ENCODE peak calls at places on chromosomes 5 and 9, in nine cellular contexts. D is ovary, C is breast epithelium, H is stomach, K is right lobe of liver, F is prostate gland, P is IMR-90, X is H1, J is suprapubic skin. E is an unnamed sample. For H3K4me1, the result is how much of the 10 kb centered on the place peaks cover.

GRCh38 chr9:135340726-135341475 is 138.7 kb upstream of the PPP1R26 start:
- DNase-seq in D (no peak), C (no peak), H (no peak), K (no peak), F (no peak), P (no peak), X (no peak), J (peak), E (no peak)

GRCh38 chr5:60812426-60812825 is 31.6 kb downstream of the ELOVL7 start:
- DNase-seq in D (no peak), C (no peak), H (no peak), K (no peak), F (no peak), P (no peak), X (no peak), J (no peak), E (no peak)

GRCh38 chr9:106405871-106406435 is 457.0 kb upstream of the ZNF462 start:
- DNase-seq in D (no peak), C (no peak), H (no peak), K (no peak), F (no peak), P (no peak), X (no peak), J (no peak), E (no peak)

GRCh38 chr5:55868846-55869245 is 17.7 kb downstream of the IL31RA start:
- DNase-seq in D (no peak), C (no peak), H (no peak), K (no peak), F (no peak), P (peak), X (no peak), J (no peak), E (peak)

GRCh38 chr9:129897263-129897662 is 62.0 kb downstream of the USP20 start:
- DNase-seq in D (no peak), C (no peak), H (no peak), K (no peak), F (no peak), P (no peak), X (no peak), J (no peak), E (no peak)

GRCh38 chr9:78030553-78031270 is 899 bp downstream of the GNAQ start:
- DNase-seq in D (peak), C (peak), H (peak), K (peak), F (peak), P (peak), X (peak), J (peak), E (peak)

GRCh38 chr5:95178046-95178651 is 106.7 kb downstream of the MCTP1 start:
- DNase-seq in D (no peak), C (no peak), H (no peak), K (no peak), F (no peak), P (no peak), X (peak), J (no peak), E (no peak)

GRCh38 chr9:81410201-81410600 is 279.1 kb downstream of the TLE1 start:
- DNase-seq in D (no peak), C (no peak), H (no peak), K (no peak), F (no peak), P (peak), X (no peak), J (no peak), E (no peak)

GRCh38 chr5:93894471-93895354 is 153.3 kb upstream of the POU5F2 start:
- DNase-seq in D (no peak), C (no peak), H (no peak), K (no peak), F (no peak), P (peak), X (no peak), J (no peak), E (no peak)

GRCh38 chr9:124035001-124035650 is 23.6 kb downstream of the LHX2 start:
- DNase-seq in D (no peak), C (no peak), H (no peak), K (no peak), F (no peak), P (no peak), X (no peak), J (peak), E (no peak)

GRCh38 chr9:87277346-87277745 is 220.3 kb upstream of the DAPK1 start:
- DNase-seq in D (no peak), C (no peak), H (no peak), K (no peak), F (no peak), P (no peak), X (no peak), J (no peak), E (no peak)

GRCh38 chr5:178389796-178390195 is 157.2 kb upstream of the PHYKPL start:
- DNase-seq in D (no peak), C (no peak), H (peak), K (peak), F (no peak), P (no peak), X (no peak), J (peak), E (peak)

GRCh38 chr5:120516799-120517198 is 52.7 kb downstream of the PRR16 start:
- DNase-seq in D (no peak), C (no peak), H (no peak), K (no peak), F (no peak), P (peak), X (no peak), J (no peak), E (no peak)

GRCh38 chr9:13863112-13863511 is 450.8 kb downstream of the NFIB start:
- DNase-seq in D (peak), C (no peak), H (no peak), K (no peak), F (no peak), P (peak), X (no peak), J (no peak), E (peak)

GRCh38 chr5:176541338-176542134 is 4.3 kb upstream of the RNF44 start:
- DNase-seq in D (peak), C (peak), H (peak), K (no peak), F (peak), P (no peak), X (peak), J (no peak), E (peak)

GRCh38 chr9:126915846-126916543 is 1.4 kb downstream of the RALGPS1 start:
- DNase-seq in D (no peak), C (no peak), H (no peak), K (no peak), F (peak), P (no peak), X (no peak), J (no peak), E (no peak)

GRCh38 chr5:77209495-77210090 is 887 bp upstream of the PDE8B start:
- DNase-seq in D (no peak), C (no peak), H (no peak), K (no peak), F (no peak), P (no peak), X (no peak), J (no peak), E (no peak)

GRCh38 chr9:114732842-114733241 is 50.9 kb upstream of the TEX48 start:
- DNase-seq in D (no peak), C (no peak), H (no peak), K (no peak), F (no peak), P (peak), X (no peak), J (no peak), E (no peak)

GRCh38 chr5:60023255-60023654 is 129.7 kb upstream of the PDE4D start:
- DNase-seq in D (no peak), C (no peak), H (no peak), K (no peak), F (no peak), P (no peak), X (no peak), J (no peak), E (no peak)

GRCh38 chr5:105414067-105414466 is 1851.5 kb upstream of the NUDT12 start:
- DNase-seq in D (no peak), C (no peak), H (no peak), K (no peak), F (no peak), P (no peak), X (no peak), J (no peak), E (no peak)

GRCh38 chr5:16427572-16427971 is 38.0 kb downstream of the ZNF622 start:
- DNase-seq in D (no peak), C (no peak), H (no peak), K (no peak), F (no peak), P (no peak), X (no peak), J (no peak), E (no peak)

GRCh38 chr9:106954974-106955850 is 92.2 kb downstream of the ZNF462 start:
- DNase-seq in D (no peak), C (no peak), H (no peak), K (no peak), F (no peak), P (no peak), X (no peak), J (no peak), E (no peak)

GRCh38 chr9:70480405-70480980 is 66.0 kb upstream of the KLF9 start:
- DNase-seq in D (peak), C (peak), H (peak), K (peak), F (peak), P (peak), X (no peak), J (peak), E (peak)

GRCh38 chr5:9196403-9197224 is 349.3 kb downstream of the SEMA5A start:
- DNase-seq in D (no peak), C (no peak), H (no peak), K (no peak), F (no peak), P (peak), X (no peak), J (no peak), E (no peak)

GRCh38 chr5:45696206-45696836 is at the start of gene HCN1:
- DNase-seq in D (peak), C (peak), H (peak), K (peak), F (peak), P (peak), X (peak), J (peak), E (peak)

GRCh38 chr9:71541436-71541835 is 226.9 kb downstream of the CEMIP2 start:
- DNase-seq in D (no peak), C (no peak), H (no peak), K (no peak), F (no peak), P (no peak), X (no peak), J (no peak), E (no peak)

GRCh38 chr5:37777472-37778135 is 62.2 kb downstream of the GDNF start:
- DNase-seq in D (no peak), C (no peak), H (peak), K (no peak), F (no peak), P (peak), X (no peak), J (no peak), E (no peak)

GRCh38 chr5:39376293-39376714 is 12.0 kb upstream of the C9 start:
- DNase-seq in D (peak), C (no peak), H (no peak), K (no peak), F (peak), P (peak), X (peak), J (no peak), E (peak)

GRCh38 chr5:96279796-96280542 is 153.1 kb downstream of the PCSK1 start:
- DNase-seq in D (no peak), C (no peak), H (no peak), K (no peak), F (no peak), P (peak), X (no peak), J (no peak), E (no peak)

GRCh38 chr9:135085830-135086546 is 1.5 kb upstream of the OLFM1 start:
- DNase-seq in D (peak), C (peak), H (peak), K (peak), F (peak), P (peak), X (peak), J (peak), E (peak)

GRCh38 chr9:6215562-6215961 is at the start of gene IL33:
- DNase-seq in D (peak), C (no peak), H (no peak), K (no peak), F (peak), P (no peak), X (no peak), J (no peak), E (no peak)

GRCh38 chr5:147855774-147856069 is 22.8 kb upstream of the SCGB3A2 start:
- DNase-seq in D (no peak), C (no peak), H (no peak), K (no peak), F (no peak), P (no peak), X (no peak), J (no peak), E (no peak)

DNA sequence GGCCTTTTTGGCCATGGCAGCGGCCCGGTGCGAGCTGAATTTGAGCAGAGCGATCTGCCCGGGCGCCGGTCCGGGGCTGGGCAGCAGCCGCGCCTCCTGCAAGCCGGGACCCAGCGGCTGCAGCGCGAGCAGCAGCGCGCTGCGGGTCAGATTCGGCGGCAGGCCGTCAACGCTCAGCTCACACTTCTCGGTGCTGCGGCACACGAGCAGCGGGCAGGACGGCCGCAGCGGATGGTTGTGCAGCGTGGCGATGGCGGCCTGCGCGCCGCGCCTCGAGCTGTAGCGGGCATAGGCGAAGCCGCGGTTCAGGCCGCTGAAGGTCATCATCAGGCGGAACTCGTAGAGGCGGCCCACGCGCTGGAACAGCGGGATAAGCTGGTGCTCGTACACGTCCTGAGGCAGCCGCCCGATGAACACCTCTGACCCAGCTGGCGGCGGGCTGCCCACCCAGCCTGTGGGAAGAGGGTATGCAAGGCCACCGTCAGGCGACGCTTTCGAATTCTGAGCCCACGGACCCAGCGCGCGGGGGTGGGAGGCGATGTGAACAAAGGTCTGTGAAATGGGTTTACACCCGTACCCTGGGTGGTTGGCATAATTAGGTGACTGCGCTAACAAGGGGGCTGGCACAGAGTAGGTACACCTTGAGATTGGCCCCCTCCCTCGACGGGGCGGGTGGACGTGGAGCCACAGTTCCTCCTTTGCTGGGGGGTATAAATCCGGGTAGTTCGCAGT is 755 bp downstream of the DND1 start:
- DNase-seq in D (no peak), C (no peak), H (no peak), K (no peak), F (no peak), P (no peak), X (peak), J (no peak), E (peak)
- H3K4me3 ChIP-seq in D (no peak), C (peak), H (peak), K (no peak), F (no peak), P (no peak), X (no peak), J (peak), E (no peak)

GRCh38 chr5:172861461-172861860 is 27.4 kb downstream of the ERGIC1 start:
- DNase-seq in D (no peak), C (no peak), H (no peak), K (no peak), F (no peak), P (no peak), X (no peak), J (no peak), E (no peak)

GRCh38 chr5:172859966-172860365 is 25.9 kb downstream of the ERGIC1 start:
- DNase-seq in D (no peak), C (no peak), H (peak), K (no peak), F (no peak), P (no peak), X (no peak), J (no peak), E (no peak)

GRCh38 chr5:172862165-172862801 is 28.2 kb downstream of the ERGIC1 start:
- DNase-seq in D (no peak), C (no peak), H (no peak), K (no peak), F (no peak), P (peak), X (no peak), J (no peak), E (no peak)

GRCh38 chr5:172858990-172859811 is 25.1 kb downstream of the ERGIC1 start:
- DNase-seq in D (peak), C (no peak), H (peak), K (peak), F (no peak), P (peak), X (no peak), J (peak), E (peak)

GRCh38 chr5:172860520-172861443 is 26.7 kb downstream of the ERGIC1 start:
- DNase-seq in D (peak), C (peak), H (peak), K (peak), F (peak), P (peak), X (no peak), J (peak), E (peak)
- H3K4me1 ChIP-seq in D (under half), C (under half), H (half or more), K (under half), F (under half), P (under half), X (under half), J (half or more), E (half or more)

GRCh38 chr9:93453047-93453914 is at the start of gene FAM120AOS:
- DNase-seq in D (peak), C (peak), H (peak), K (peak), F (peak), P (peak), X (peak), J (peak), E (peak)
- TF ChIP-seq POLR2A in D (peak), C (peak), H (no peak), K (peak), F (peak), P (no peak), X (no peak), J (no peak), E (peak)

GRCh38 chr5:169299146-169299545 is 1.8 kb downstream of the SLIT3 start:
- DNase-seq in D (no peak), C (no peak), H (no peak), K (no peak), F (no peak), P (no peak), X (no peak), J (no peak), E (no peak)
- H3K4me3 ChIP-seq in D (peak), C (peak), H (peak), K (no peak), F (no peak), P (no peak), X (no peak), J (peak), E (no peak)

GRCh38 chr5:119290607-119291006 is 65.2 kb upstream of the TNFAIP8 start:
- DNase-seq in D (no peak), C (no peak), H (no peak), K (no peak), F (no peak), P (no peak), X (no peak), J (no peak), E (no peak)

GRCh38 chr5:119291877-119292276 is 63.9 kb upstream of the TNFAIP8 start:
- DNase-seq in D (no peak), C (no peak), H (no peak), K (no peak), F (no peak), P (no peak), X (no peak), J (no peak), E (no peak)

GRCh38 chr5:119290161-119290569 is 65.7 kb upstream of the TNFAIP8 start:
- DNase-seq in D (no peak), C (no peak), H (no peak), K (no peak), F (no peak), P (peak), X (no peak), J (no peak), E (no peak)

GRCh38 chr5:119289413-119289812 is 66.4 kb upstream of the TNFAIP8 start:
- DNase-seq in D (no peak), C (no peak), H (no peak), K (no peak), F (no peak), P (no peak), X (no peak), J (no peak), E (no peak)

GRCh38 chr5:119291056-119291455 is 64.8 kb upstream of the TNFAIP8 start:
- DNase-seq in D (no peak), C (no peak), H (no peak), K (no peak), F (no peak), P (no peak), X (no peak), J (no peak), E (no peak)
- H3K4me1 ChIP-seq in D (under half), C (under half), H (under half), K (under half), F (under half), P (under half), X (under half), J (under half), E (under half)

GRCh38 chr9:133995012-133995896 is 3.1 kb upstream of the VAV2 start:
- DNase-seq in D (no peak), C (no peak), H (no peak), K (no peak), F (no peak), P (no peak), X (no peak), J (no peak), E (no peak)
- TF ChIP-seq POLR2A in D (no peak), C (no peak), H (no peak), K (no peak), F (no peak), P (no peak), X (no peak), J (no peak), E (no peak)

DNA sequence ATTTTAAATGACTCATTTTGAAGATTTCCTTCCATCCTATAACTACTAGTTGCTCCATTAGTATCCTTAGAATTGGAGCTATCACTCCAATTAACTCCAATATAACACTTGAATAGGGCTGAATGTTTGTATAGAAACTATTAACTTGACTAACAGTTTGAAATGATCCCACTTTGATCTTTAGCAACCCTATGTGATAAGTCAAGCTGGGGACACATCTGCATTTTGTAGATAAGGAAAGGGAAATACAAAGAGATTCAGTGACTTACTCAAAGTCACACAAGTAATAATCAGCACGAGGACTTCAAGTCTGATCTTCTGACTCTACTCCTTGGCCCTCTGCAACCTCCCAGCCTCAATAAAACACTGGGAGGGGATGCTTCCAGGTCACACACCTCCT is 101.1 kb downstream of the TMEM215 start:
- DNase-seq in D (no peak), C (no peak), H (no peak), K (no peak), F (no peak), P (no peak), X (no peak), J (no peak), E (no peak)
- H3K4me3 ChIP-seq in D (no peak), C (no peak), H (no peak), K (no peak), F (no peak), P (no peak), X (no peak), J (no peak), E (no peak)

DNA sequence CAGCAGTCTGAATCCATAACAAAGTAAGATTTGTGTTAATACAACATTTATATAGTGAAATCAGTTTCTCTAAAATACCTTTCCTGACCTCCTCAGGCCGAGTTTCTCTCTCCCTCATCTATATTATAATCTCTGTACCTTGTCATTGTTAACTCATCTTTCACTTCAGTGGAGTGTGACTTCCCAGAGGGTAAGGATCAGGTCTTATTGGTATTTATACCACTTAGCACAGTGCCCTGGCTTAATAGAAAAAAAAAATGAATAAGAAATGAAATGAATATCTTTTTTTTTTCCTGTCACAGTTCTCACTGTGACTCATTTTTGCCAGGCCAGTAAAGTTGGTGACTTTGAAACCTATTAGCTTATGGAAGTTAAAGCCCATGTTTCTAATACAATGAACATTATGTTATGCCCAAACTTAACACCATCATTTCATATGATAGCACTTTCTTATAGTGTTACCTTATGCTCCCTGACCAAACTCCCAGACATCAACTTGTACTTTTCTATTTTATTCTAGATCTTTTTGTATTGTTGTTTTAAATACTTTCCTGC is 90.1 kb downstream of the NR3C1 start:
- DNase-seq in D (no peak), C (no peak), H (no peak), K (no peak), F (no peak), P (no peak), X (no peak), J (no peak), E (no peak)
- H3K4me1 ChIP-seq in D (under half), C (under half), H (under half), K (under half), F (under half), P (under half), X (under half), J (under half), E (under half)

E was measured in adrenal gland.